ENCODE peak calls at places on chromosomes 6 and 20, in eight cellular contexts. K, O, L, I, Z, Q, P and H are unnamed samples.

GRCh38 chr6:48835421-48835958 is 627.6 kb downstream of the MMUT start:
- DNase-seq in K (peak; percentile 46), O (no peak), L (no peak), I (no peak), Z (peak; percentile 50), Q (peak; percentile 61), P (no peak), H (no peak)

GRCh38 chr6:37459981-37460800 is 27.2 kb downstream of the CMTR1 start:
- DNase-seq in K (no peak), O (no peak), L (no peak), I (no peak), Z (no peak), Q (peak; percentile 23), P (no peak), H (no peak)

GRCh38 chr6:11429577-11429976 is 108.0 kb upstream of the TMEM170B start:
- DNase-seq in K (no peak), O (no peak), L (no peak), I (no peak), Z (no peak), Q (peak; percentile 88), P (no peak), H (no peak)

GRCh38 chr20:11553603-11554002 is 364.1 kb upstream of the BTBD3 start:
- DNase-seq in K (peak; percentile 33), O (no peak), L (no peak), I (peak; percentile 18), Z (peak; percentile 29), Q (peak; percentile 51), P (no peak), H (peak; percentile 4)

GRCh38 chr6:55670850-55671413 is 91.9 kb upstream of the HMGCLL1 start:
- DNase-seq in K (no peak), O (no peak), L (no peak), I (no peak), Z (no peak), Q (no peak), P (no peak), H (no peak)

GRCh38 chr6:85464260-85464644 is 14.4 kb downstream of the NT5E start:
- DNase-seq in K (peak; percentile 99), O (no peak), L (no peak), I (peak; percentile 98), Z (peak; percentile 97), Q (peak; percentile 98), P (no peak), H (peak; percentile 93)

GRCh38 chr20:48215536-48215935 is 430.3 kb upstream of the SULF2 start:
- DNase-seq in K (no peak), O (no peak), L (no peak), I (no peak), Z (peak; percentile 14), Q (no peak), P (no peak), H (no peak)

GRCh38 chr6:35194390-35194789 is 19.4 kb upstream of the SCUBE3 start:
- DNase-seq in K (no peak), O (no peak), L (no peak), I (no peak), Z (no peak), Q (no peak), P (no peak), H (no peak)

GRCh38 chr20:63577317-63577894 is 3.4 kb upstream of the HELZ2 start:
- DNase-seq in K (no peak), O (peak; percentile 87), L (no peak), I (no peak), Z (no peak), Q (no peak), P (no peak), H (no peak)

GRCh38 chr20:47356526-47357295 is at the start of gene ZMYND8:
- DNase-seq in K (peak; percentile 96), O (peak; percentile 95), L (peak; percentile 87), I (peak; percentile 92), Z (peak; percentile 95), Q (peak; percentile 94), P (peak; percentile 70), H (peak; percentile 89)

GRCh38 chr20:51446656-51447055 is 95.9 kb downstream of the NFATC2 start:
- DNase-seq in K (peak; percentile 91), O (peak; percentile 83), L (no peak), I (peak; percentile 86), Z (peak; percentile 60), Q (peak; percentile 56), P (no peak), H (peak; percentile 61)

GRCh38 chr6:56549014-56549413 is 93.7 kb downstream of the DST start:
- DNase-seq in K (peak; percentile 33), O (no peak), L (no peak), I (no peak), Z (peak; percentile 25), Q (peak; percentile 47), P (no peak), H (no peak)

GRCh38 chr6:75418233-75418632 is 75.4 kb downstream of the FILIP1 start:
- DNase-seq in K (peak; percentile 75), O (no peak), L (no peak), I (no peak), Z (peak; percentile 27), Q (no peak), P (no peak), H (peak; percentile 69)

GRCh38 chr6:87436435-87436834 is 28.7 kb downstream of the CFAP206 start:
- DNase-seq in K (peak; percentile 75), O (no peak), L (no peak), I (peak; percentile 73), Z (peak; percentile 77), Q (peak; percentile 82), P (peak; percentile 38), H (peak; percentile 50)

GRCh38 chr6:47096233-47096887 is 54.2 kb upstream of the ADGRF1 start:
- DNase-seq in K (no peak), O (no peak), L (no peak), I (no peak), Z (no peak), Q (no peak), P (no peak), H (no peak)

DNA sequence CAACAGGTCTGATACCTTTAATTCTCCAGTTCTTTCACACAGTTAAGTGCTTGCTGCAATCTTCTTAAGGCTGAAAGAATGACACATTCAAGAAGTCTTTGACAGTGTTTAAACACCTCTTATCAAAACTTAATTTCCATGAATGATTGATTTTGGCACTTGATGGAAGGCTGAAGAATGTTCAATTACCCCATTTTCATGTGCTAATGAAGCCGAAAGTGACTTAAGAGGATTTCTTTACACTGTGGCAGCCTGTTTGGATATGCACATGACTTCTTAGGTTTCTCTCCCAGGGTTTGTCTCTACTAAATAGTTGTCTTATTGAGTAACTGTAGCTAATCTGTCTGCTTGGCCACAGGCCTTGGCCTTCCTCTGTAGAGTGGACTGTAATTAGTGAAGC is 81.1 kb upstream of the PRDM1 start:
- DNase-seq in K (no peak), O (no peak), L (no peak), I (peak; percentile 59), Z (no peak), Q (peak; percentile 31), P (no peak), H (peak; percentile 54)
- H3K4me3 ChIP-seq in K (no peak overlapping the region), O (no peak overlapping the region), L (no peak overlapping the region), I (no peak overlapping the region), Z (no peak overlapping the region), Q (no peak overlapping the region), P (no peak overlapping the region), H (no peak overlapping the region)

GRCh38 chr6:144661101-144661806 is 376.1 kb downstream of the UTRN start:
- DNase-seq in K (no peak), O (no peak), L (no peak), I (peak; percentile 42), Z (no peak), Q (no peak), P (no peak), H (peak; percentile 66)
- TF ChIP-seq CTCF in K (no peak), O (no peak), L (no peak), I (no peak), Z (no peak), Q (no peak), P (no peak), H (no peak)

DNA sequence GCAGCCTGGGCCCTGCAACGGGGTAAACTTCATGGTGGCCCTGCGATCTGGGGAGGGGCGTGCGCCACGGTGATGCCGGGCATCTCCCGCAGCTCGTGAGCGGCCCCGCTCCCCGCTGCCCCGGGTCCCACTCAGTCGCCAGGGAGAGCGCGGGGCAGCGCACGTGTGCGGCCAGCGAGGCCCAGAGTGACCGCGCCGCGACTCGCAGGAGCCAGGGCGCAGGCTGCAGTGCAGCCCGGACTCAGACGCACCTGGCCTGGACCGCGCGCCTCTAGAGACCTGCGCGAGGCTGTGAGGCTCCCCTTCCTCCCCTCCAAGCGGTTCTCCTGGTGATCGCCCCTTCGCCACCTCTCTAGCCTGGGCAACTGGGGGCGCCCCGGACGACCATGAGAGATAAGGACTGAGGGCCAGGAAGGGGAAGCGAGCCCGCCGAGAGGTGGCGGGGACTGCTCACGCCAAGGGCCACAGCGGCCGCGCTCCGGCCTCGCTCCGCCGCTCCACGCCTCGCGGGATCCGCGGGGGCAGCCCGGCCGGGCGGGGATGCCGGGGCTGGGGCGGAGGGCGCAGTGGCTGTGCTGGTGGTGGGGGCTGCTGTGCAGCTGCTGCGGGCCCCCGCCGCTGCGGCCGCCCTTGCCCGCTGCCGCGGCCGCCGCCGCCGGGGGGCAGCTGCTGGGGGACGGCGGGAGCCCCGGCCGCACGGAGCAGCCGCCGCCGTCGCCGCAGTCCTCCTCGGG is 684 bp downstream of the BMP6 start:
- DNase-seq in K (peak; percentile 24), O (no peak), L (no peak), I (no peak), Z (peak; percentile 7), Q (no peak), P (no peak), H (no peak)
- H3K4me3 ChIP-seq in K (peak overlapping the region; percentile 67), O (peak overlapping the region; percentile 42), L (peak overlapping the region; percentile 77), I (peak overlapping the region; percentile 60), Z (peak overlapping the region; percentile 40), Q (peak overlapping the region; percentile 63), P (peak overlapping the region; percentile 59), H (peak overlapping the region; percentile 64)

DNA sequence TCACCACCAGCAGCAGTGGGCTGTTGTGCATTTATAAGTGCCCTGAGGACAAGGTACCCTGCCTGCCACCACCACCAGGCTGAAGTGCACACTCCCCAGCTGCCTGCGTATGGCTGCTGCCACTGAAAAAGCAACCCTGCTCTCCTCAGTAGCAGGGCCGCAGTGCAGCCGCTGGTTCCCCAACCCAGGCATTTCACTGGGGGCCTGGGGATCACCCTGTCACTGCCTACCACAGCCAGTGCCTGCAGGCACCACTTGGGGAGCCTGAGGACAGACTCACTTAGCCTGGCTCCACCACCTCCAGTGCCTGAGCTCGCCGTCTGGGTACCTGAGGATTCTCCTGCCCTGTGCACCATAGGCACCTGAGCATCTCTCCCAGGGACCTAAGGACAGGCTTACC is 215.6 kb downstream of the PACRG start:
- DNase-seq in K (no peak), O (no peak), L (no peak), I (no peak), Z (no peak), Q (no peak), P (no peak), H (no peak)
- TF ChIP-seq CTCF in K (no peak), O (no peak), L (no peak), I (no peak), Z (no peak), Q (no peak), P (no peak), H (no peak)

DNA sequence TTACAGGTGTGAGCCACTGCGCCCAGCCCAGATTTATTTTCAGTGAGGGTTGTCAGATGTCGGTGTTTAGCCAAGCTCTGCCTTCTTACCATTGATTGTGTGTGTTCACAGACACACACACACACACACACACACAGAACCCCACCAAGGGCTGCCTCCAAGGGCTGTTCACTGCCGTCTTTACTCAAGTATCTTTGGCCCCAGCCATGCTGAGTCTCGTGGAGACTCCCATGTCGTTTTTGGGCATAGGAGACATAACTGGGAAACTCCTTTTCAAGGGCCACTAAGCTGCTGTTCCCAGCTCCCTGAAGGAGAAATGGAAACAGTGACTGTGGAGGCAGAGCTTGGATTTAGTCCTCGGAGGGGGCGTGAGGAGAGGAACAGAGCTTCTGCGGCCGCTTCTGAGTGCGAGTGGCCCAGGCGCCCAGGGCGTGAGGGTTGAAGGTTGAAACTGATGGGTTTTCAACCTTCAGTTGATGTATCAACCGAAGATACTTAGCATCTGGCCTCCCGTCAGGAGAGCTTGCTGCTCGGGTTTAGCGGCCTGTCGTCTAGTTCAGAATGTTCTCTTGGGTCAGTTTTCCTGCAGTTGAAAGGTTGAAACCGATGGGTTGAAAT is 243.6 kb downstream of the TTLL2 start:
- DNase-seq in K (no peak), O (peak; percentile 27), L (no peak), I (no peak), Z (no peak), Q (no peak), P (no peak), H (no peak)
- H3K4me3 ChIP-seq in K (no peak overlapping the region), O (no peak overlapping the region), L (no peak overlapping the region), I (no peak overlapping the region), Z (no peak overlapping the region), Q (no peak overlapping the region), P (no peak overlapping the region), H (no peak overlapping the region)